ENCODE peak calls at places on chromosomes 1 and 21, in seven cellular contexts. P is activated CD4-positive, alpha-beta T cell treated with anti-CD3 and anti-CD28 coated beads, Interleukin-2, amount 10 ng/mL, durations not matched to agents 7 days and 5 days; Z is stimulated activated CD4-positive, alpha-beta T cell treated with anti-CD3 and anti-CD28 coated beads, Interleukin-4, amount 100 ng/mL, for 1 hour; U is ELF-1; W is WTC11; I is SHP77; F is tibial nerve. M is an unnamed sample.

GRCh38 chr1:82604524-82604923 is 803.8 kb downstream of the ADGRL2 start:
- DNase-seq in P (no peak), Z (no peak), U (peak; percentile 28), W (peak; percentile 38), I (no peak), F (no peak), M (no peak)

GRCh38 chr1:230270185-230270939 is 155.8 kb downstream of the PGBD5 start:
- DNase-seq in P (peak; percentile 14), Z (no peak), U (no peak), W (no peak), I (peak; percentile 80), F (no peak), M (no peak)

GRCh38 chr1:164320780-164321683 is 238.0 kb upstream of the PBX1 start:
- DNase-seq in P (no peak), Z (no peak), U (peak; percentile 64), W (peak; percentile 60), I (peak; percentile 30), F (no peak), M (peak; percentile 41)

GRCh38 chr21:33127154-33127893 is 57.4 kb downstream of the OLIG1 start:
- DNase-seq in P (peak; percentile 65), Z (peak; percentile 57), U (peak; percentile 84), W (peak; percentile 82), I (peak; percentile 19), F (peak; percentile 52), M (peak; percentile 67)

GRCh38 chr1:109881906-109882287 is 28.8 kb upstream of the CSF1 start:
- DNase-seq in P (no peak), Z (no peak), U (no peak), W (no peak), I (no peak), F (no peak), M (no peak)

GRCh38 chr1:160135051-160135592 is 16.3 kb upstream of the ATP1A4 start:
- DNase-seq in P (no peak), Z (no peak), U (no peak), W (no peak), I (no peak), F (no peak), M (no peak)

GRCh38 chr1:236489710-236490377 is 33.9 kb upstream of the LGALS8 start:
- DNase-seq in P (peak; percentile 13), Z (no peak), U (no peak), W (no peak), I (peak; percentile 31), F (no peak), M (no peak)

GRCh38 chr1:21586222-21586621 is 77.0 kb downstream of the ALPL start:
- DNase-seq in P (no peak), Z (no peak), U (peak; percentile 49), W (no peak), I (no peak), F (no peak), M (no peak)

GRCh38 chr1:234611799-234612351 is 1.9 kb upstream of the IRF2BP2 start:
- DNase-seq in P (peak; percentile 33), Z (peak; percentile 7), U (peak; percentile 65), W (peak; percentile 24), I (peak; percentile 54), F (peak; percentile 33), M (no peak)

GRCh38 chr21:28832715-28833061 is 160.0 kb downstream of the LTN1 start:
- DNase-seq in P (no peak), Z (no peak), U (no peak), W (no peak), I (no peak), F (no peak), M (no peak)

GRCh38 chr1:4655674-4656532 is 1.5 kb downstream of the AJAP1 start:
- DNase-seq in P (peak; percentile 7), Z (no peak), U (peak; percentile 88), W (peak; percentile 39), I (peak; percentile 13), F (no peak), M (peak; percentile 51)

GRCh38 chr1:17244826-17245740 is 3.8 kb upstream of the PADI3 start:
- DNase-seq in P (no peak), Z (no peak), U (peak; percentile 57), W (no peak), I (no peak), F (no peak), M (no peak)

GRCh38 chr1:236164273-236164672 is 21.9 kb downstream of the GPR137B start:
- DNase-seq in P (no peak), Z (no peak), U (no peak), W (no peak), I (no peak), F (no peak), M (peak; percentile 45)

M was measured in heart left ventricle.